ENCODE peak calls at places on chromosomes 2 and 18, in nine cellular contexts. U is GM23248; Z is CD8-positive, alpha-beta memory T cell; J is stomach; F is heart right ventricle; R is right cardiac atrium; T is prostate gland; D is esophagus squamous epithelium; N is IMR-90. H is an unnamed sample.

GRCh38 chr2:183032200-183032794 is 6.0 kb downstream of the NCKAP1 start:
- DNase-seq in U (peak; percentile 48), Z (no peak), J (no peak), F (no peak), R (no peak), T (no peak), D (no peak), N (peak; percentile 64), H (no peak)

GRCh38 chr2:158221055-158222021 is 119.7 kb downstream of the UPP2 start:
- DNase-seq in U (no peak), Z (no peak), J (no peak), F (no peak), R (no peak), T (no peak), D (no peak), N (no peak), H (no peak)

GRCh38 chr2:86290596-86291327 is 46.7 kb downstream of the REEP1 start:
- DNase-seq in U (no peak), Z (no peak), J (no peak), F (peak; percentile 47), R (no peak), T (no peak), D (no peak), N (no peak), H (no peak)

GRCh38 chr2:236545814-236546480 is 23.7 kb upstream of the ACKR3 start:
- DNase-seq in U (no peak), Z (no peak), J (no peak), F (no peak), R (no peak), T (no peak), D (no peak), N (no peak), H (peak; percentile 32)

GRCh38 chr2:105396254-105397024 is 2.4 kb downstream of the FHL2 start:
- DNase-seq in U (peak; percentile 100), Z (no peak), J (peak; percentile 74), F (no peak), R (peak; percentile 35), T (no peak), D (no peak), N (peak; percentile 98), H (no peak)

GRCh38 chr2:142033393-142033792 is 97.4 kb downstream of the LRP1B start:
- DNase-seq in U (no peak), Z (no peak), J (no peak), F (no peak), R (no peak), T (no peak), D (no peak), N (no peak), H (no peak)

GRCh38 chr2:127218843-127219715 is 1.0 kb downstream of the CYP27C1 start:
- DNase-seq in U (peak; percentile 67), Z (no peak), J (no peak), F (no peak), R (no peak), T (no peak), D (no peak), N (no peak), H (no peak)

GRCh38 chr2:70830333-70830732 is 5.3 kb downstream of the CD207 start:
- DNase-seq in U (no peak), Z (no peak), J (no peak), F (peak; percentile 12), R (peak; percentile 31), T (no peak), D (no peak), N (no peak), H (no peak)

GRCh38 chr18:63964908-63965307 is 5.0 kb upstream of the SERPINB8 start:
- DNase-seq in U (peak; percentile 12), Z (no peak), J (no peak), F (no peak), R (no peak), T (no peak), D (no peak), N (no peak), H (no peak)

GRCh38 chr2:120803764-120804335 is 68.2 kb downstream of the GLI2 start:
- DNase-seq in U (no peak), Z (no peak), J (no peak), F (no peak), R (no peak), T (no peak), D (no peak), N (peak; percentile 64), H (no peak)

GRCh38 chr2:148259674-148260073 is 238.8 kb downstream of the MBD5 start:
- DNase-seq in U (no peak), Z (no peak), J (no peak), F (no peak), R (no peak), T (no peak), D (no peak), N (peak; percentile 40), H (no peak)

GRCh38 chr2:148582679-148583511 is 61.7 kb upstream of the EPC2 start:
- DNase-seq in U (no peak), Z (no peak), J (no peak), F (no peak), R (no peak), T (no peak), D (no peak), N (peak; percentile 4), H (no peak)

GRCh38 chr2:130371723-130372054 is 15.8 kb downstream of the PTPN18 start:
- DNase-seq in U (peak; percentile 65), Z (no peak), J (no peak), F (no peak), R (no peak), T (no peak), D (no peak), N (peak; percentile 21), H (no peak)

GRCh38 chr2:47964722-47965434 is 58.6 kb upstream of the FBXO11 start:
- DNase-seq in U (no peak), Z (no peak), J (no peak), F (no peak), R (no peak), T (no peak), D (no peak), N (no peak), H (no peak)

GRCh38 chr2:159071190-159071915 is 102.9 kb downstream of the TANC1 start:
- DNase-seq in U (peak; percentile 83), Z (no peak), J (no peak), F (no peak), R (no peak), T (no peak), D (no peak), N (peak; percentile 59), H (no peak)

GRCh38 chr18:35467624-35468016 is 30.1 kb downstream of the INO80C start:
- DNase-seq in U (no peak), Z (no peak), J (no peak), F (no peak), R (no peak), T (no peak), D (no peak), N (no peak), H (no peak)

GRCh38 chr18:60044290-60045006 is 144.7 kb downstream of the PMAIP1 start:
- DNase-seq in U (peak; percentile 85), Z (no peak), J (no peak), F (no peak), R (no peak), T (no peak), D (no peak), N (peak; percentile 80), H (no peak)

GRCh38 chr2:32938934-32939333 is 7.8 kb upstream of the LTBP1 start:
- DNase-seq in U (no peak), Z (no peak), J (no peak), F (no peak), R (no peak), T (no peak), D (no peak), N (no peak), H (no peak)

GRCh38 chr2:3033315-3033714 is 344.3 kb downstream of the EIPR1 start:
- DNase-seq in U (no peak), Z (no peak), J (no peak), F (no peak), R (no peak), T (no peak), D (no peak), N (no peak), H (no peak)

GRCh38 chr2:207770602-207771404 is 1.1 kb upstream of the FZD5 start:
- DNase-seq in U (peak; percentile 49), Z (no peak), J (no peak), F (no peak), R (peak; percentile 31), T (no peak), D (no peak), N (no peak), H (no peak)

GRCh38 chr18:7575465-7576026 is 8.4 kb downstream of the PTPRM start:
- DNase-seq in U (peak; percentile 74), Z (no peak), J (no peak), F (no peak), R (no peak), T (no peak), D (no peak), N (peak; percentile 67), H (no peak)

GRCh38 chr2:9805435-9806297 is 37.6 kb upstream of the TAF1B start:
- DNase-seq in U (peak; percentile 47), Z (no peak), J (no peak), F (no peak), R (no peak), T (no peak), D (no peak), N (peak; percentile 84), H (no peak)

GRCh38 chr2:151260492-151261239 is 997 bp downstream of the RBM43 start:
- DNase-seq in U (peak; percentile 77), Z (no peak), J (no peak), F (no peak), R (no peak), T (no peak), D (no peak), N (peak; percentile 43), H (peak; percentile 56)

GRCh38 chr2:241904011-241904718 is 34.6 kb downstream of the RTP5 start:
- DNase-seq in U (no peak), Z (no peak), J (peak; percentile 20), F (no peak), R (no peak), T (no peak), D (no peak), N (no peak), H (no peak)
- H3K27me3 ChIP-seq in U (peaks cover 4% of the 10 kb centered on the region), Z (no peaks in the 10 kb centered on the region), J (no peaks in the 10 kb centered on the region), F (no peaks in the 10 kb centered on the region), R (no peaks in the 10 kb centered on the region), T (no peaks in the 10 kb centered on the region), D (no peaks in the 10 kb centered on the region), N (peaks cover 6% of the 10 kb centered on the region), H (no peaks in the 10 kb centered on the region)

GRCh38 chr2:41880561-41881243 is 167.1 kb upstream of the PKDCC start:
- DNase-seq in U (no peak), Z (no peak), J (no peak), F (no peak), R (no peak), T (no peak), D (no peak), N (no peak), H (no peak)
- H3K4me1 ChIP-seq in U (no peaks in the 10 kb centered on the region), Z (no peaks in the 10 kb centered on the region), J (no peaks in the 10 kb centered on the region), F (peaks cover 14% of the 10 kb centered on the region), R (peaks cover 5% of the 10 kb centered on the region), T (no peaks in the 10 kb centered on the region), D (peaks cover 13% of the 10 kb centered on the region), N (peaks cover 4% of the 10 kb centered on the region), H (no peaks in the 10 kb centered on the region)

GRCh38 chr2:100821255-100821912 is 1.4 kb downstream of the NPAS2 start:
- DNase-seq in U (peak; percentile 12), Z (no peak), J (no peak), F (no peak), R (no peak), T (no peak), D (no peak), N (no peak), H (no peak)
- H3K4me3 ChIP-seq in U (peak overlapping the region; percentile 72), Z (peak overlapping the region; percentile 32), J (peak overlapping the region; percentile 63), F (peak overlapping the region; percentile 81), R (peak overlapping the region; percentile 97), T (peak overlapping the region; percentile 72), D (peak overlapping the region; percentile 92), N (peak overlapping the region; percentile 70), H (peak overlapping the region; percentile 60)

GRCh38 chr2:239441724-239442123 is 40.9 kb upstream of the HDAC4 start:
- DNase-seq in U (no peak), Z (no peak), J (no peak), F (no peak), R (no peak), T (no peak), D (no peak), N (no peak), H (no peak)
- H3K27me3 ChIP-seq in U (peaks cover 27% of the 10 kb centered on the region), Z (peaks cover 9% of the 10 kb centered on the region), J (peaks cover 23% of the 10 kb centered on the region), F (peaks cover 24% of the 10 kb centered on the region), R (no peaks in the 10 kb centered on the region), T (no peaks in the 10 kb centered on the region), D (peaks cover 9% of the 10 kb centered on the region), N (peaks cover 25% of the 10 kb centered on the region), H (no peaks in the 10 kb centered on the region)

H was measured in naive thymus-derived CD4-positive, alpha-beta T cell.